ENCODE peak calls at places on chromosomes 7 and 10, in eight cellular contexts. One of them, this sample, is unnamed. For H3K27me3, the result is how much of the 10 kb centered on the place peaks cover.

GRCh38 chr7:81767883-81768282 is 2.0 kb downstream of the HGF start:
- DNase-seq in dorsolateral prefrontal cortex: no peak
- DNase-seq in heart right ventricle: no peak
- DNase-seq in IMR-90: peak
- DNase-seq in SJSA1: no peak
- DNase-seq in psoas muscle: no peak
- DNase-seq in iPS DF 6.9: no peak
- DNase-seq in suprapubic skin: no peak
- DNase-seq in this sample: no peak

GRCh38 chr10:31041011-31041410 is 9.3 kb upstream of the ZNF438 start:
- DNase-seq in dorsolateral prefrontal cortex: no peak
- DNase-seq in heart right ventricle: no peak
- DNase-seq in IMR-90: peak
- DNase-seq in SJSA1: no peak
- DNase-seq in psoas muscle: no peak
- DNase-seq in iPS DF 6.9: no peak
- DNase-seq in suprapubic skin: no peak
- DNase-seq in this sample: no peak

GRCh38 chr10:71623098-71623985 is 96.2 kb downstream of the C10orf105 start:
- DNase-seq in dorsolateral prefrontal cortex: no peak
- DNase-seq in heart right ventricle: peak
- DNase-seq in IMR-90: peak
- DNase-seq in SJSA1: peak
- DNase-seq in psoas muscle: no peak
- DNase-seq in iPS DF 6.9: no peak
- DNase-seq in suprapubic skin: no peak
- DNase-seq in this sample: no peak

GRCh38 chr10:119650692-119651513 is at the start of gene BAG3:
- DNase-seq in dorsolateral prefrontal cortex: peak
- DNase-seq in heart right ventricle: peak
- DNase-seq in IMR-90: peak
- DNase-seq in SJSA1: peak
- DNase-seq in psoas muscle: peak
- DNase-seq in iPS DF 6.9: peak
- DNase-seq in suprapubic skin: peak
- DNase-seq in this sample: peak

GRCh38 chr7:30563326-30563942 is 31.2 kb upstream of the GARS1 start:
- DNase-seq in dorsolateral prefrontal cortex: no peak
- DNase-seq in heart right ventricle: no peak
- DNase-seq in IMR-90: peak
- DNase-seq in SJSA1: no peak
- DNase-seq in psoas muscle: no peak
- DNase-seq in iPS DF 6.9: no peak
- DNase-seq in suprapubic skin: no peak
- DNase-seq in this sample: no peak

GRCh38 chr10:67861750-67862460 is 22.6 kb upstream of the SIRT1 start:
- DNase-seq in dorsolateral prefrontal cortex: no peak
- DNase-seq in heart right ventricle: no peak
- DNase-seq in IMR-90: no peak
- DNase-seq in SJSA1: no peak
- DNase-seq in psoas muscle: no peak
- DNase-seq in iPS DF 6.9: peak
- DNase-seq in suprapubic skin: no peak
- DNase-seq in this sample: no peak

GRCh38 chr10:52961298-52961697 is 188.7 kb upstream of the MBL2 start:
- DNase-seq in dorsolateral prefrontal cortex: no peak
- DNase-seq in heart right ventricle: no peak
- DNase-seq in IMR-90: no peak
- DNase-seq in SJSA1: no peak
- DNase-seq in psoas muscle: no peak
- DNase-seq in iPS DF 6.9: no peak
- DNase-seq in suprapubic skin: no peak
- DNase-seq in this sample: no peak

GRCh38 chr7:36400606-36401005 is 10.9 kb downstream of the ANLN start:
- DNase-seq in dorsolateral prefrontal cortex: no peak
- DNase-seq in heart right ventricle: no peak
- DNase-seq in IMR-90: peak
- DNase-seq in SJSA1: no peak
- DNase-seq in psoas muscle: no peak
- DNase-seq in iPS DF 6.9: no peak
- DNase-seq in suprapubic skin: no peak
- DNase-seq in this sample: no peak

GRCh38 chr10:43078986-43079273 is 2.1 kb downstream of the RET start:
- DNase-seq in dorsolateral prefrontal cortex: no peak
- DNase-seq in heart right ventricle: peak
- DNase-seq in IMR-90: no peak
- DNase-seq in SJSA1: no peak
- DNase-seq in psoas muscle: peak
- DNase-seq in iPS DF 6.9: no peak
- DNase-seq in suprapubic skin: no peak
- DNase-seq in this sample: no peak

GRCh38 chr7:122790132-122790531 is 87.4 kb upstream of the RNF148 start:
- DNase-seq in dorsolateral prefrontal cortex: no peak
- DNase-seq in heart right ventricle: no peak
- DNase-seq in IMR-90: no peak
- DNase-seq in SJSA1: no peak
- DNase-seq in psoas muscle: no peak
- DNase-seq in iPS DF 6.9: no peak
- DNase-seq in suprapubic skin: no peak
- DNase-seq in this sample: no peak

GRCh38 chr7:47249361-47249760 is 332.6 kb downstream of the TNS3 start:
- DNase-seq in dorsolateral prefrontal cortex: no peak
- DNase-seq in heart right ventricle: no peak
- DNase-seq in IMR-90: no peak
- DNase-seq in SJSA1: no peak
- DNase-seq in psoas muscle: no peak
- DNase-seq in iPS DF 6.9: no peak
- DNase-seq in suprapubic skin: no peak
- DNase-seq in this sample: no peak

GRCh38 chr7:140235114-140235513 is 58.3 kb upstream of the KDM7A start:
- DNase-seq in dorsolateral prefrontal cortex: no peak
- DNase-seq in heart right ventricle: no peak
- DNase-seq in IMR-90: no peak
- DNase-seq in SJSA1: no peak
- DNase-seq in psoas muscle: no peak
- DNase-seq in iPS DF 6.9: no peak
- DNase-seq in suprapubic skin: no peak
- DNase-seq in this sample: no peak

GRCh38 chr7:81692146-81692905 is 77.5 kb downstream of the HGF start:
- DNase-seq in dorsolateral prefrontal cortex: no peak
- DNase-seq in heart right ventricle: no peak
- DNase-seq in IMR-90: peak
- DNase-seq in SJSA1: no peak
- DNase-seq in psoas muscle: no peak
- DNase-seq in iPS DF 6.9: no peak
- DNase-seq in suprapubic skin: no peak
- DNase-seq in this sample: no peak

GRCh38 chr10:34434119-34434594 is 380.9 kb downstream of the PARD3 start:
- DNase-seq in dorsolateral prefrontal cortex: no peak
- DNase-seq in heart right ventricle: no peak
- DNase-seq in IMR-90: peak
- DNase-seq in SJSA1: no peak
- DNase-seq in psoas muscle: no peak
- DNase-seq in iPS DF 6.9: no peak
- DNase-seq in suprapubic skin: no peak
- DNase-seq in this sample: no peak

GRCh38 chr10:97185326-97186058 is at the start of gene SLIT1:
- DNase-seq in dorsolateral prefrontal cortex: peak
- DNase-seq in heart right ventricle: no peak
- DNase-seq in IMR-90: no peak
- DNase-seq in SJSA1: no peak
- DNase-seq in psoas muscle: no peak
- DNase-seq in iPS DF 6.9: no peak
- DNase-seq in suprapubic skin: no peak
- DNase-seq in this sample: no peak

GRCh38 chr10:47207280-47207613 is 92.8 kb upstream of the GDF10 start:
- DNase-seq in dorsolateral prefrontal cortex: no peak
- DNase-seq in heart right ventricle: no peak
- DNase-seq in IMR-90: no peak
- DNase-seq in SJSA1: no peak
- DNase-seq in psoas muscle: no peak
- DNase-seq in iPS DF 6.9: no peak
- DNase-seq in suprapubic skin: no peak
- DNase-seq in this sample: no peak

GRCh38 chr10:79025113-79025832 is 43.5 kb upstream of the ZMIZ1 start:
- DNase-seq in dorsolateral prefrontal cortex: no peak
- DNase-seq in heart right ventricle: peak
- DNase-seq in IMR-90: no peak
- DNase-seq in SJSA1: no peak
- DNase-seq in psoas muscle: peak
- DNase-seq in iPS DF 6.9: no peak
- DNase-seq in suprapubic skin: peak
- DNase-seq in this sample: peak

GRCh38 chr7:70000747-70001348 is 402.6 kb downstream of the AUTS2 start:
- DNase-seq in dorsolateral prefrontal cortex: peak
- DNase-seq in heart right ventricle: no peak
- DNase-seq in IMR-90: no peak
- DNase-seq in SJSA1: no peak
- DNase-seq in psoas muscle: no peak
- DNase-seq in iPS DF 6.9: no peak
- DNase-seq in suprapubic skin: no peak
- DNase-seq in this sample: no peak

GRCh38 chr7:85685901-85686300 is 499.0 kb upstream of the SEMA3D start:
- DNase-seq in dorsolateral prefrontal cortex: no peak
- DNase-seq in heart right ventricle: no peak
- DNase-seq in IMR-90: no peak
- DNase-seq in SJSA1: no peak
- DNase-seq in psoas muscle: no peak
- DNase-seq in iPS DF 6.9: no peak
- DNase-seq in suprapubic skin: no peak
- DNase-seq in this sample: no peak

DNA sequence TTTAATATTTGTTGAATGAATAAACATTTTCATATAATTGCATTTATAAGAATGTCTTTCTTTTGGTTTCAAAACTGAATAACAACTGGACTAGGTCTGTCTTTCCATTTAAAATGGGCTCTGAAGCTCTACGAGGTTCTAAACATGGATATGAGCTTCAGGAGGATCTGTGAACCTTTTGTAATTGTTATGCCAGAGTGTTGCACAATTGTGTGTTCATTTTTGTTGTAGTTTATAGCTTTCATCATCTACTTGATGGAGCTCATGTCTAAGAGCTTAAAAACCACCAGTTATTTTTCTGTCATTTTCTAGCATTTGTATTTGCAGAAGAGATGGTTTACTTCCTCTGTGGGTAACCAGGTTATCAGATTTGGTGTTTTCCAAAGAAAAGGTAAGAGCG is 265.7 kb upstream of the NPY start:
- DNase-seq in dorsolateral prefrontal cortex: no peak
- DNase-seq in heart right ventricle: no peak
- DNase-seq in IMR-90: no peak
- DNase-seq in SJSA1: no peak
- DNase-seq in psoas muscle: no peak
- DNase-seq in iPS DF 6.9: no peak
- DNase-seq in suprapubic skin: no peak
- DNase-seq in this sample: no peak
- H3K27me3 ChIP-seq in dorsolateral prefrontal cortex: under half
- H3K27me3 ChIP-seq in heart right ventricle: under half
- H3K27me3 ChIP-seq in IMR-90: under half
- H3K27me3 ChIP-seq in SJSA1: under half
- H3K27me3 ChIP-seq in psoas muscle: under half
- H3K27me3 ChIP-seq in iPS DF 6.9: under half
- H3K27me3 ChIP-seq in suprapubic skin: under half
- H3K27me3 ChIP-seq in this sample: under half

GRCh38 chr7:142798451-142799438 is 28.0 kb downstream of the PRSS2 start:
- DNase-seq in dorsolateral prefrontal cortex: no peak
- DNase-seq in heart right ventricle: no peak
- DNase-seq in IMR-90: no peak
- DNase-seq in SJSA1: no peak
- DNase-seq in psoas muscle: no peak
- DNase-seq in iPS DF 6.9: no peak
- DNase-seq in suprapubic skin: peak
- DNase-seq in this sample: no peak
- H3K4me3 ChIP-seq in dorsolateral prefrontal cortex: no peak
- H3K4me3 ChIP-seq in heart right ventricle: no peak
- H3K4me3 ChIP-seq in IMR-90: no peak
- H3K4me3 ChIP-seq in SJSA1: no peak
- H3K4me3 ChIP-seq in psoas muscle: no peak
- H3K4me3 ChIP-seq in iPS DF 6.9: no peak
- H3K4me3 ChIP-seq in suprapubic skin: no peak
- H3K4me3 ChIP-seq in this sample: no peak

GRCh38 chr7:158299607-158300006 is 288.0 kb downstream of the PTPRN2 start:
- DNase-seq in dorsolateral prefrontal cortex: no peak
- DNase-seq in heart right ventricle: no peak
- DNase-seq in IMR-90: no peak
- DNase-seq in SJSA1: no peak
- DNase-seq in psoas muscle: no peak
- DNase-seq in iPS DF 6.9: no peak
- DNase-seq in suprapubic skin: no peak
- DNase-seq in this sample: no peak

GRCh38 chr7:158302274-158303070 is 285.2 kb downstream of the PTPRN2 start:
- DNase-seq in dorsolateral prefrontal cortex: no peak
- DNase-seq in heart right ventricle: no peak
- DNase-seq in IMR-90: no peak
- DNase-seq in SJSA1: peak
- DNase-seq in psoas muscle: no peak
- DNase-seq in iPS DF 6.9: no peak
- DNase-seq in suprapubic skin: no peak
- DNase-seq in this sample: no peak

GRCh38 chr7:158303121-158303520 is 284.5 kb downstream of the PTPRN2 start:
- DNase-seq in dorsolateral prefrontal cortex: no peak
- DNase-seq in heart right ventricle: no peak
- DNase-seq in IMR-90: no peak
- DNase-seq in SJSA1: no peak
- DNase-seq in psoas muscle: no peak
- DNase-seq in iPS DF 6.9: no peak
- DNase-seq in suprapubic skin: no peak
- DNase-seq in this sample: no peak

GRCh38 chr7:158300427-158300826 is 287.2 kb downstream of the PTPRN2 start:
- DNase-seq in dorsolateral prefrontal cortex: no peak
- DNase-seq in heart right ventricle: no peak
- DNase-seq in IMR-90: no peak
- DNase-seq in SJSA1: peak
- DNase-seq in psoas muscle: no peak
- DNase-seq in iPS DF 6.9: no peak
- DNase-seq in suprapubic skin: no peak
- DNase-seq in this sample: no peak

DNA sequence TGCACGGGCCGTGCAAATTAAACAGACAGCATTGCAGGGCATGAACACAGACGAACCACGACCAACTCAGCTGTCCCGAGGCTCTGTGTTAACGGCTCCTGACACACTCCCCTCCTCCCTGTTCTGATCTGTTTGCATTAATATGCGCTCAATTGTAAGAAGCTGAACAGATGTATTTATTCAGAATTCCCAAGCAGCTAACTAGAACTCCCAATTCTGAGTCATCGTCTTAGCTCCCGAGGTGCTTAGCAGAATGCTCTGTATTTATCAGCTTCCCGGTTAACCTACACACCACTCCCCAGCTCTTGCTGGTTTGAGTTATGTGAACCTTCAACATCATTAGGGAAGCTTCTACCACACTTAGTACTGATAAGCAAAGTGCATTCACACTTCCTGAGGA is 286.4 kb downstream of the PTPRN2 start:
- DNase-seq in dorsolateral prefrontal cortex: no peak
- DNase-seq in heart right ventricle: no peak
- DNase-seq in IMR-90: no peak
- DNase-seq in SJSA1: no peak
- DNase-seq in psoas muscle: no peak
- DNase-seq in iPS DF 6.9: no peak
- DNase-seq in suprapubic skin: no peak
- DNase-seq in this sample: no peak
- H3K27me3 ChIP-seq in dorsolateral prefrontal cortex: under half
- H3K27me3 ChIP-seq in heart right ventricle: under half
- H3K27me3 ChIP-seq in IMR-90: under half
- H3K27me3 ChIP-seq in SJSA1: under half
- H3K27me3 ChIP-seq in psoas muscle: under half
- H3K27me3 ChIP-seq in iPS DF 6.9: under half
- H3K27me3 ChIP-seq in suprapubic skin: under half
- H3K27me3 ChIP-seq in this sample: under half

GRCh38 chr7:111238891-111239290 is 148.0 kb downstream of the LRRN3 start:
- DNase-seq in dorsolateral prefrontal cortex: no peak
- DNase-seq in heart right ventricle: no peak
- DNase-seq in IMR-90: peak
- DNase-seq in SJSA1: no peak
- DNase-seq in psoas muscle: no peak
- DNase-seq in iPS DF 6.9: no peak
- DNase-seq in suprapubic skin: no peak
- DNase-seq in this sample: no peak
- H3K4me3 ChIP-seq in dorsolateral prefrontal cortex: peak
- H3K4me3 ChIP-seq in heart right ventricle: no peak
- H3K4me3 ChIP-seq in IMR-90: peak
- H3K4me3 ChIP-seq in SJSA1: no peak
- H3K4me3 ChIP-seq in psoas muscle: no peak
- H3K4me3 ChIP-seq in iPS DF 6.9: no peak
- H3K4me3 ChIP-seq in suprapubic skin: no peak
- H3K4me3 ChIP-seq in this sample: no peak